ENCODE peak calls at places on chromosomes 5 and 9, in eight cellular contexts. S, O, D, I, Y, E, V and G are unnamed samples.

GRCh38 chr9:137825324-137825991 is 52.1 kb upstream of the CACNA1B start:
- DNase-seq in S (no peak), O (no peak), D (no peak), I (no peak), Y (no peak), E (no peak), V (no peak), G (no peak)

GRCh38 chr5:135085133-135085935 is 51.3 kb upstream of the PITX1 start:
- DNase-seq in S (no peak), O (peak), D (no peak), I (no peak), Y (no peak), E (no peak), V (peak), G (no peak)

GRCh38 chr9:37730256-37730655 is 23.3 kb upstream of the TRMT10B start:
- DNase-seq in S (no peak), O (peak), D (peak), I (no peak), Y (peak), E (no peak), V (peak), G (no peak)

GRCh38 chr5:87231037-87231808 is 36.5 kb upstream of the RASA1 start:
- DNase-seq in S (no peak), O (no peak), D (no peak), I (no peak), Y (peak), E (no peak), V (no peak), G (no peak)

GRCh38 chr9:124133752-124134151 is 122.2 kb downstream of the LHX2 start:
- DNase-seq in S (no peak), O (peak), D (no peak), I (no peak), Y (peak), E (no peak), V (peak), G (no peak)

GRCh38 chr9:34171753-34172535 is 6.9 kb upstream of the UBAP1 start:
- DNase-seq in S (no peak), O (no peak), D (no peak), I (no peak), Y (no peak), E (no peak), V (no peak), G (no peak)

GRCh38 chr5:66436721-66437120 is 159.5 kb upstream of the MAST4 start:
- DNase-seq in S (no peak), O (no peak), D (no peak), I (no peak), Y (no peak), E (no peak), V (no peak), G (no peak)

GRCh38 chr5:93294184-93294583 is 286.8 kb downstream of the NR2F1-AS1 start:
- DNase-seq in S (peak), O (peak), D (peak), I (no peak), Y (peak), E (no peak), V (peak), G (no peak)

GRCh38 chr5:135246923-135247795 is 151.9 kb downstream of the MACROH2A1 start:
- DNase-seq in S (peak), O (peak), D (peak), I (no peak), Y (peak), E (peak), V (peak), G (peak)

GRCh38 chr9:26058111-26058895 is 380.1 kb upstream of the TUSC1 start:
- DNase-seq in S (no peak), O (peak), D (peak), I (no peak), Y (peak), E (no peak), V (no peak), G (no peak)

GRCh38 chr5:29518176-29518575 is 1675.3 kb upstream of the CDH6 start:
- DNase-seq in S (no peak), O (no peak), D (no peak), I (no peak), Y (no peak), E (no peak), V (no peak), G (no peak)

GRCh38 chr9:36316049-36316448 is 57.8 kb upstream of the GNE start:
- DNase-seq in S (no peak), O (no peak), D (no peak), I (no peak), Y (no peak), E (no peak), V (no peak), G (no peak)

GRCh38 chr9:78521680-78522079 is 224.8 kb downstream of the PSAT1 start:
- DNase-seq in S (no peak), O (no peak), D (no peak), I (no peak), Y (no peak), E (no peak), V (no peak), G (no peak)

GRCh38 chr5:132470596-132470995 is 20.0 kb downstream of the IRF1 start:
- DNase-seq in S (no peak), O (no peak), D (no peak), I (no peak), Y (no peak), E (no peak), V (no peak), G (peak)

GRCh38 chr5:113514263-113514590 is 733 bp downstream of the YTHDC2 start:
- DNase-seq in S (no peak), O (no peak), D (no peak), I (no peak), Y (no peak), E (no peak), V (no peak), G (no peak)

GRCh38 chr5:60483046-60483445 is 216.9 kb downstream of the DEPDC1B start:
- DNase-seq in S (no peak), O (peak), D (no peak), I (no peak), Y (no peak), E (no peak), V (peak), G (no peak)

GRCh38 chr5:53130206-53130605 is 20.6 kb upstream of the MOCS2 start:
- DNase-seq in S (no peak), O (no peak), D (no peak), I (no peak), Y (no peak), E (no peak), V (peak), G (no peak)

GRCh38 chr9:17425379-17425778 is 153.5 kb upstream of the SH3GL2 start:
- DNase-seq in S (no peak), O (no peak), D (no peak), I (no peak), Y (no peak), E (no peak), V (no peak), G (no peak)

GRCh38 chr5:54301215-54301614 is 9.2 kb downstream of the ARL15 start:
- DNase-seq in S (no peak), O (no peak), D (no peak), I (no peak), Y (no peak), E (no peak), V (peak), G (no peak)

GRCh38 chr5:154756871-154757646 is 1.9 kb downstream of the LARP1 start:
- DNase-seq in S (no peak), O (no peak), D (no peak), I (peak), Y (peak), E (no peak), V (peak), G (peak)